ENCODE peak calls at places on chromosomes 11 and 22, in four cellular contexts. One of them, this sample, is unnamed.

GRCh38 chr11:118921121-118921928 is 4.4 kb downstream of the BCL9L start:
- DNase-seq in spleen: peak; percentile 76
- DNase-seq in neuronal stem cell: no peak
- DNase-seq in NCI-H510A treated with DMSO at 0.1 percent for 48 hours: no peak
- DNase-seq in this sample: no peak

GRCh38 chr11:130165601-130166456 is 6.2 kb downstream of the ST14 start:
- DNase-seq in spleen: no peak
- DNase-seq in neuronal stem cell: no peak
- DNase-seq in NCI-H510A treated with DMSO at 0.1 percent for 48 hours: no peak
- DNase-seq in this sample: no peak

GRCh38 chr11:133383689-133384088 is 148.6 kb downstream of the OPCML start:
- DNase-seq in spleen: no peak
- DNase-seq in neuronal stem cell: no peak
- DNase-seq in NCI-H510A treated with DMSO at 0.1 percent for 48 hours: no peak
- DNase-seq in this sample: no peak

GRCh38 chr11:118241191-118242098 is 10.7 kb downstream of the MPZL3 start:
- DNase-seq in spleen: peak; percentile 77
- DNase-seq in neuronal stem cell: no peak
- DNase-seq in NCI-H510A treated with DMSO at 0.1 percent for 48 hours: peak; percentile 34
- DNase-seq in this sample: peak; percentile 79

GRCh38 chr11:28346209-28346608 is 238.0 kb downstream of the METTL15 start:
- DNase-seq in spleen: no peak
- DNase-seq in neuronal stem cell: no peak
- DNase-seq in NCI-H510A treated with DMSO at 0.1 percent for 48 hours: no peak
- DNase-seq in this sample: no peak

GRCh38 chr11:69115586-69116560 is 39.9 kb upstream of the SMIM38 start:
- DNase-seq in spleen: peak; percentile 61
- DNase-seq in neuronal stem cell: no peak
- DNase-seq in NCI-H510A treated with DMSO at 0.1 percent for 48 hours: no peak
- DNase-seq in this sample: no peak

GRCh38 chr22:39556970-39557811 is 13.4 kb upstream of the CACNA1I start:
- DNase-seq in spleen: no peak
- DNase-seq in neuronal stem cell: no peak
- DNase-seq in NCI-H510A treated with DMSO at 0.1 percent for 48 hours: no peak
- DNase-seq in this sample: peak; percentile 47

GRCh38 chr22:22351366-22351765 is 106.8 kb downstream of the VPREB1 start:
- DNase-seq in spleen: no peak
- DNase-seq in neuronal stem cell: no peak
- DNase-seq in NCI-H510A treated with DMSO at 0.1 percent for 48 hours: no peak
- DNase-seq in this sample: no peak

GRCh38 chr11:131674051-131674755 is 303.8 kb downstream of the NTM start:
- DNase-seq in spleen: no peak
- DNase-seq in neuronal stem cell: peak; percentile 64
- DNase-seq in NCI-H510A treated with DMSO at 0.1 percent for 48 hours: peak; percentile 57
- DNase-seq in this sample: peak; percentile 25

GRCh38 chr11:18726040-18726439 is at the start of gene IGSF22:
- DNase-seq in spleen: no peak
- DNase-seq in neuronal stem cell: no peak
- DNase-seq in NCI-H510A treated with DMSO at 0.1 percent for 48 hours: no peak
- DNase-seq in this sample: no peak

GRCh38 chr11:19455731-19456130 is 215.0 kb upstream of the E2F8 start:
- DNase-seq in spleen: no peak
- DNase-seq in neuronal stem cell: no peak
- DNase-seq in NCI-H510A treated with DMSO at 0.1 percent for 48 hours: no peak
- DNase-seq in this sample: no peak

GRCh38 chr11:30387891-30388861 is 65.3 kb downstream of the ARL14EP start:
- DNase-seq in spleen: no peak
- DNase-seq in neuronal stem cell: no peak
- DNase-seq in NCI-H510A treated with DMSO at 0.1 percent for 48 hours: no peak
- DNase-seq in this sample: no peak

GRCh38 chr11:66328307-66329144 is 7.7 kb downstream of the RIN1 start:
- DNase-seq in spleen: peak; percentile 93
- DNase-seq in neuronal stem cell: peak; percentile 71
- DNase-seq in NCI-H510A treated with DMSO at 0.1 percent for 48 hours: peak; percentile 79
- DNase-seq in this sample: peak; percentile 84

GRCh38 chr22:44247923-44248892 is 64.5 kb downstream of the SHISAL1 start:
- DNase-seq in spleen: no peak
- DNase-seq in neuronal stem cell: no peak
- DNase-seq in NCI-H510A treated with DMSO at 0.1 percent for 48 hours: no peak
- DNase-seq in this sample: no peak

GRCh38 chr11:85663080-85663729 is 1.7 kb downstream of the CREBZF start:
- DNase-seq in spleen: no peak
- DNase-seq in neuronal stem cell: no peak
- DNase-seq in NCI-H510A treated with DMSO at 0.1 percent for 48 hours: no peak
- DNase-seq in this sample: no peak

GRCh38 chr11:96075532-96075959 is 151.6 kb upstream of the MTMR2 start:
- DNase-seq in spleen: no peak
- DNase-seq in neuronal stem cell: no peak
- DNase-seq in NCI-H510A treated with DMSO at 0.1 percent for 48 hours: no peak
- DNase-seq in this sample: peak; percentile 45

GRCh38 chr11:34840736-34841386 is 75.3 kb downstream of the APIP start:
- DNase-seq in spleen: no peak
- DNase-seq in neuronal stem cell: no peak
- DNase-seq in NCI-H510A treated with DMSO at 0.1 percent for 48 hours: no peak
- DNase-seq in this sample: peak; percentile 5

GRCh38 chr11:118151421-118151820 is 1.2 kb downstream of the SCN4B start:
- DNase-seq in spleen: no peak
- DNase-seq in neuronal stem cell: no peak
- DNase-seq in NCI-H510A treated with DMSO at 0.1 percent for 48 hours: peak; percentile 13
- DNase-seq in this sample: no peak

GRCh38 chr11:45208135-45208534 is 61.7 kb downstream of the PRDM11 start:
- DNase-seq in spleen: no peak
- DNase-seq in neuronal stem cell: no peak
- DNase-seq in NCI-H510A treated with DMSO at 0.1 percent for 48 hours: peak; percentile 16
- DNase-seq in this sample: no peak

GRCh38 chr22:24146791-24147353 is 34.4 kb upstream of the SUSD2 start:
- DNase-seq in spleen: no peak
- DNase-seq in neuronal stem cell: no peak
- DNase-seq in NCI-H510A treated with DMSO at 0.1 percent for 48 hours: peak; percentile 28
- DNase-seq in this sample: no peak

GRCh38 chr22:19870153-19871022 is 15.7 kb upstream of the GNB1L start:
- DNase-seq in spleen: peak; percentile 69
- DNase-seq in neuronal stem cell: no peak
- DNase-seq in NCI-H510A treated with DMSO at 0.1 percent for 48 hours: no peak
- DNase-seq in this sample: no peak

GRCh38 chr22:49717322-49717919 is 110.3 kb downstream of the BRD1 start:
- DNase-seq in spleen: no peak
- DNase-seq in neuronal stem cell: no peak
- DNase-seq in NCI-H510A treated with DMSO at 0.1 percent for 48 hours: no peak
- DNase-seq in this sample: no peak

GRCh38 chr22:28799125-28799833 is 1.1 kb downstream of the XBP1 start:
- DNase-seq in spleen: no peak
- DNase-seq in neuronal stem cell: no peak
- DNase-seq in NCI-H510A treated with DMSO at 0.1 percent for 48 hours: peak; percentile 29
- DNase-seq in this sample: peak; percentile 45

GRCh38 chr11:102470257-102470656 is 17.7 kb upstream of the TMEM123 start:
- DNase-seq in spleen: no peak
- DNase-seq in neuronal stem cell: no peak
- DNase-seq in NCI-H510A treated with DMSO at 0.1 percent for 48 hours: no peak
- DNase-seq in this sample: no peak

GRCh38 chr11:41307371-41308080 is 151.9 kb downstream of the LRRC4C start:
- DNase-seq in spleen: no peak
- DNase-seq in neuronal stem cell: peak; percentile 66
- DNase-seq in NCI-H510A treated with DMSO at 0.1 percent for 48 hours: no peak
- DNase-seq in this sample: no peak

GRCh38 chr11:35029979-35030378 is 109.0 kb upstream of the CD44 start:
- DNase-seq in spleen: no peak
- DNase-seq in neuronal stem cell: no peak
- DNase-seq in NCI-H510A treated with DMSO at 0.1 percent for 48 hours: no peak
- DNase-seq in this sample: peak; percentile 51

GRCh38 chr11:126007263-126007662 is 55.4 kb downstream of the CDON start:
- DNase-seq in spleen: no peak
- DNase-seq in neuronal stem cell: no peak
- DNase-seq in NCI-H510A treated with DMSO at 0.1 percent for 48 hours: no peak
- DNase-seq in this sample: no peak

This sample was measured in stimulated activated CD4-positive, alpha-beta T cell treated with anti-CD3 and anti-CD28 coated beads, Interleukin-4, amount 100 ng/mL, for 24 hours.